ENCODE peak calls at places on chromosomes 4 and X, in four cellular contexts. G is KBM-7, U is A549, W is right lobe of liver. A is an unnamed sample.

GRCh38 chr4:65865489-65865888 is 195.2 kb upstream of the EPHA5 start:
- DNase-seq in G (peak), U (no peak), W (no peak), A (no peak)

GRCh38 chr4:139872274-139872673 is 206.7 kb downstream of the MGST2 start:
- DNase-seq in G (peak), U (no peak), W (no peak), A (no peak)

GRCh38 chr4:87011340-87012034 is 76.7 kb downstream of the AFF1 start:
- DNase-seq in G (no peak), U (peak), W (no peak), A (no peak)

GRCh38 chr4:22301253-22301652 is 214.6 kb downstream of the ADGRA3 start:
- DNase-seq in G (no peak), U (no peak), W (no peak), A (no peak)

GRCh38 chr4:35166437-35166836 is 1077.9 kb downstream of the ARAP2 start:
- DNase-seq in G (no peak), U (no peak), W (no peak), A (no peak)

GRCh38 chr4:57981123-57981522 is 870.9 kb upstream of the IGFBP7 start:
- DNase-seq in G (no peak), U (no peak), W (no peak), A (no peak)

GRCh38 chr4:56743550-56743949 is 62.5 kb upstream of the HOPX start:
- DNase-seq in G (no peak), U (no peak), W (no peak), A (no peak)

GRCh38 chr4:81319657-81320056 is 104.6 kb upstream of the PRKG2 start:
- DNase-seq in G (no peak), U (no peak), W (no peak), A (no peak)

GRCh38 chrX:39472161-39472560 is 625.6 kb downstream of the BCOR start:
- DNase-seq in G (no peak), U (no peak), W (no peak), A (no peak)

GRCh38 chr4:89338206-89338605 is 30.6 kb upstream of the GPRIN3 start:
- DNase-seq in G (no peak), U (no peak), W (no peak), A (no peak)

GRCh38 chrX:74346124-74346523 is 42.1 kb downstream of the ZCCHC13 start:
- DNase-seq in G (peak), U (no peak), W (no peak), A (no peak)

GRCh38 chr4:1533501-1534064 is 127.3 kb upstream of the NKX1-1 start:
- DNase-seq in G (no peak), U (no peak), W (no peak), A (no peak)

GRCh38 chr4:168531305-168531704 is 34.5 kb downstream of the PALLD start:
- DNase-seq in G (no peak), U (no peak), W (no peak), A (no peak)

GRCh38 chr4:166078956-166079355 is 205.9 kb downstream of the TLL1 start:
- DNase-seq in G (no peak), U (no peak), W (no peak), A (no peak)

GRCh38 chr4:61204353-61204752 is 4.2 kb downstream of the ADGRL3 start:
- DNase-seq in G (no peak), U (no peak), W (no peak), A (no peak)

GRCh38 chr4:7680731-7681130 is 246.0 kb upstream of the PSAPL1 start:
- DNase-seq in G (no peak), U (no peak), W (no peak), A (no peak)

GRCh38 chr4:22942920-22943559 is 250.3 kb downstream of the GBA3 start:
- DNase-seq in G (no peak), U (no peak), W (no peak), A (no peak)

GRCh38 chr4:6909113-6909969 is at the start of gene TBC1D14:
- DNase-seq in G (peak), U (peak), W (peak), A (peak)

GRCh38 chr4:177596035-177596434 is 153.8 kb upstream of the AGA start:
- DNase-seq in G (no peak), U (peak), W (no peak), A (no peak)

GRCh38 chrX:276588-277171 is 4.5 kb upstream of the PLCXD1 start:
- DNase-seq in G (no peak), U (peak), W (peak), A (peak)